ENCODE peak calls at places on chromosomes 1 and 21, in six cellular contexts. C is Right ventricle myocardium superior; F is heart left ventricle; A is HFFc6; N is stimulated activated CD8-positive, alpha-beta memory T cell treated with anti-CD3 and anti-CD28 coated beads, Interleukin-4, amount 100 ng/mL, for 48 hours; I is cardiac muscle cell. K is an unnamed sample.

GRCh38 chr1:76491737-76492136 is 375.5 kb upstream of the ST6GALNAC5 start:
- DNase-seq in C (no peak), F (no peak), A (no peak), N (no peak), I (no peak), K (no peak)

GRCh38 chr1:247047702-247048101 is 30.9 kb downstream of the ZNF670 start:
- DNase-seq in C (no peak), F (no peak), A (no peak), N (no peak), I (no peak), K (no peak)

GRCh38 chr1:38015978-38016640 is 3.6 kb downstream of the UTP11 start:
- DNase-seq in C (peak; percentile 51), F (no peak), A (no peak), N (no peak), I (no peak), K (peak; percentile 87)

GRCh38 chr1:81224222-81224621 is 576.5 kb upstream of the ADGRL2 start:
- DNase-seq in C (no peak), F (no peak), A (no peak), N (no peak), I (peak; percentile 63), K (no peak)

GRCh38 chr1:61173118-61173517 is 90.8 kb downstream of the NFIA start:
- DNase-seq in C (peak; percentile 69), F (no peak), A (no peak), N (no peak), I (no peak), K (no peak)

GRCh38 chr1:47395433-47395832 is 20.7 kb upstream of the FOXE3 start:
- DNase-seq in C (no peak), F (no peak), A (no peak), N (no peak), I (no peak), K (no peak)

GRCh38 chr1:227356582-227357228 is 38.4 kb upstream of the CDC42BPA start:
- DNase-seq in C (no peak), F (no peak), A (no peak), N (no peak), I (no peak), K (no peak)

GRCh38 chr1:235867903-235868469 is 1.3 kb upstream of the LYST start:
- DNase-seq in C (no peak), F (no peak), A (no peak), N (no peak), I (no peak), K (no peak)

GRCh38 chr1:35505911-35506798 is 51.0 kb downstream of the KIAA0319L start:
- DNase-seq in C (no peak), F (no peak), A (peak; percentile 93), N (peak; percentile 52), I (no peak), K (no peak)

GRCh38 chr1:54487571-54488050 is 60.4 kb upstream of the ACOT11 start:
- DNase-seq in C (peak; percentile 57), F (no peak), A (no peak), N (no peak), I (no peak), K (no peak)

GRCh38 chr21:46549650-46550049 is 55.2 kb downstream of the S100B start:
- DNase-seq in C (no peak), F (no peak), A (no peak), N (no peak), I (no peak), K (peak; percentile 41)

GRCh38 chr1:234611799-234612351 is 1.9 kb upstream of the IRF2BP2 start:
- DNase-seq in C (peak; percentile 57), F (no peak), A (no peak), N (peak; percentile 45), I (no peak), K (peak; percentile 83)

GRCh38 chr21:36699026-36699545 is at the start of gene SIM2:
- DNase-seq in C (no peak), F (no peak), A (no peak), N (no peak), I (peak; percentile 61), K (no peak)

GRCh38 chr1:27719286-27720251 is 6.2 kb upstream of the FAM76A start:
- DNase-seq in C (no peak), F (no peak), A (peak; percentile 24), N (no peak), I (no peak), K (no peak)

GRCh38 chr1:61101461-61102440 is 19.4 kb downstream of the NFIA start:
- DNase-seq in C (no peak), F (no peak), A (no peak), N (no peak), I (no peak), K (no peak)

GRCh38 chr21:46001821-46002681 is 20.5 kb downstream of the COL6A1 start:
- DNase-seq in C (peak; percentile 41), F (peak; percentile 65), A (no peak), N (peak; percentile 18), I (no peak), K (peak; percentile 69)

GRCh38 chr1:77068013-77068412 is 151.2 kb downstream of the PIGK start:
- DNase-seq in C (no peak), F (no peak), A (no peak), N (no peak), I (no peak), K (no peak)

GRCh38 chr1:212070720-212071302 is 35.3 kb downstream of the DTL start:
- DNase-seq in C (no peak), F (no peak), A (peak; percentile 47), N (no peak), I (peak; percentile 62), K (no peak)

GRCh38 chr1:92901699-92902405 is 59.4 kb downstream of the DIPK1A start:
- DNase-seq in C (no peak), F (no peak), A (no peak), N (no peak), I (no peak), K (no peak)

GRCh38 chr1:59128784-59129227 is 168.1 kb upstream of the FGGY start:
- DNase-seq in C (no peak), F (no peak), A (peak; percentile 71), N (no peak), I (no peak), K (no peak)

GRCh38 chr1:202765726-202766125 is 42.5 kb downstream of the KDM5B start:
- DNase-seq in C (no peak), F (no peak), A (no peak), N (no peak), I (no peak), K (no peak)

GRCh38 chr1:40625076-40625475 is 40.4 kb downstream of the RIMS3 start:
- DNase-seq in C (peak; percentile 49), F (no peak), A (peak; percentile 16), N (peak; percentile 37), I (peak; percentile 15), K (no peak)

GRCh38 chr1:2533356-2533755 is 3.3 kb upstream of the HES5 start:
- DNase-seq in C (no peak), F (no peak), A (peak; percentile 67), N (no peak), I (no peak), K (no peak)

GRCh38 chr1:154306151-154306550 is 14.7 kb upstream of the AQP10 start:
- DNase-seq in C (no peak), F (no peak), A (no peak), N (no peak), I (no peak), K (no peak)

GRCh38 chr1:18681423-18681835 is 50.8 kb downstream of the PAX7 start:
- DNase-seq in C (no peak), F (no peak), A (peak; percentile 45), N (no peak), I (peak; percentile 59), K (no peak)

GRCh38 chr1:227227761-227228160 is 90.5 kb downstream of the CDC42BPA start:
- DNase-seq in C (no peak), F (no peak), A (no peak), N (no peak), I (no peak), K (no peak)

GRCh38 chr1:85311818-85312217 is 35.4 kb upstream of the BCL10 start:
- DNase-seq in C (no peak), F (no peak), A (no peak), N (no peak), I (no peak), K (no peak)

GRCh38 chr21:46118871-46119564 is 21.1 kb downstream of the COL6A2 start:
- DNase-seq in C (no peak), F (peak; percentile 45), A (no peak), N (no peak), I (no peak), K (peak; percentile 63)

GRCh38 chr1:156767879-156768608 is 709 bp downstream of the PRCC start:
- DNase-seq in C (peak; percentile 63), F (peak; percentile 73), A (no peak), N (peak; percentile 49), I (peak; percentile 31), K (peak; percentile 74)

GRCh38 chr1:206706298-206706791 is 21.6 kb downstream of the MAPKAPK2 start:
- DNase-seq in C (no peak), F (no peak), A (peak; percentile 35), N (peak; percentile 82), I (no peak), K (peak; percentile 82)

GRCh38 chr1:4585216-4585615 is 69.2 kb upstream of the AJAP1 start:
- DNase-seq in C (no peak), F (peak; percentile 70), A (no peak), N (peak; percentile 83), I (no peak), K (no peak)

GRCh38 chr1:103525114-103525606 is 339 bp upstream of the RNPC3 start:
- DNase-seq in C (no peak), F (no peak), A (peak; percentile 41), N (no peak), I (peak; percentile 76), K (no peak)

GRCh38 chr1:113146242-113147072 is 73.5 kb downstream of the LRIG2 start:
- DNase-seq in C (no peak), F (no peak), A (peak; percentile 35), N (no peak), I (peak; percentile 11), K (no peak)

GRCh38 chr1:238753205-238753720 is 633.1 kb upstream of the CHRM3 start:
- DNase-seq in C (no peak), F (no peak), A (no peak), N (no peak), I (no peak), K (no peak)

GRCh38 chr1:45009956-45010854 is 919 bp downstream of the HECTD3 start:
- DNase-seq in C (peak; percentile 54), F (no peak), A (no peak), N (peak; percentile 39), I (peak; percentile 25), K (no peak)

GRCh38 chr1:204345425-204345824 is 14.3 kb downstream of the PLEKHA6 start:
- DNase-seq in C (no peak), F (no peak), A (no peak), N (no peak), I (no peak), K (no peak)

GRCh38 chr1:15848143-15848928 is 829 bp downstream of the SPEN start:
- DNase-seq in C (peak; percentile 63), F (peak; percentile 75), A (no peak), N (peak; percentile 60), I (peak; percentile 61), K (peak; percentile 73)

K was measured in sigmoid colon.